ENCODE peak calls at places on chromosomes 7 and 10, in five cellular contexts. One of them, this sample, is unnamed.

GRCh38 chr10:129031233-129032150 is 435.5 kb upstream of the MGMT start:
- DNase-seq in IMR-90: peak; percentile 12
- DNase-seq in mesenchymal stem cell: peak; percentile 38
- DNase-seq in H1: peak; percentile 80
- DNase-seq in neuronal stem cell: peak; percentile 54
- DNase-seq in this sample: peak; percentile 74

GRCh38 chr10:91354166-91354565 is 56.0 kb upstream of the HECTD2 start:
- DNase-seq in H1: no peak
- DNase-seq in IMR-90: no peak
- DNase-seq in neuronal stem cell: no peak
- DNase-seq in mesenchymal stem cell: no peak
- DNase-seq in this sample: no peak

GRCh38 chr7:99451936-99452335 is 13.2 kb downstream of the CPSF4 start:
- DNase-seq in IMR-90: no peak
- DNase-seq in H1: no peak
- DNase-seq in mesenchymal stem cell: no peak
- DNase-seq in neuronal stem cell: no peak
- DNase-seq in this sample: no peak

GRCh38 chr10:122186822-122187810 is 84.0 kb upstream of the BTBD16 start:
- DNase-seq in neuronal stem cell: no peak
- DNase-seq in IMR-90: peak; percentile 34
- DNase-seq in mesenchymal stem cell: no peak
- DNase-seq in H1: no peak
- DNase-seq in this sample: no peak

GRCh38 chr7:47804767-47805545 is 143.3 kb downstream of the PKD1L1 start:
- DNase-seq in H1: no peak
- DNase-seq in mesenchymal stem cell: no peak
- DNase-seq in IMR-90: peak; percentile 75
- DNase-seq in neuronal stem cell: no peak
- DNase-seq in this sample: no peak

GRCh38 chr10:118799779-118800178 is 45.0 kb upstream of the CACUL1 start:
- DNase-seq in H1: no peak
- DNase-seq in neuronal stem cell: no peak
- DNase-seq in mesenchymal stem cell: peak; percentile 8
- DNase-seq in IMR-90: peak; percentile 23
- DNase-seq in this sample: no peak

GRCh38 chr10:29915116-29915785 is 144.1 kb downstream of the JCAD start:
- DNase-seq in mesenchymal stem cell: peak; percentile 13
- DNase-seq in H1: no peak
- DNase-seq in neuronal stem cell: no peak
- DNase-seq in IMR-90: no peak
- DNase-seq in this sample: no peak

GRCh38 chr10:94292448-94293118 is 70.2 kb downstream of the NOC3L start:
- DNase-seq in mesenchymal stem cell: peak; percentile 15
- DNase-seq in IMR-90: peak; percentile 73
- DNase-seq in neuronal stem cell: no peak
- DNase-seq in H1: no peak
- DNase-seq in this sample: no peak

GRCh38 chr10:37860494-37861190 is 3.2 kb upstream of the ZNF248 start:
- DNase-seq in IMR-90: peak; percentile 82
- DNase-seq in H1: no peak
- DNase-seq in mesenchymal stem cell: peak; percentile 44
- DNase-seq in neuronal stem cell: no peak
- DNase-seq in this sample: no peak

GRCh38 chr10:50972591-50972990 is 87.2 kb upstream of the A1CF start:
- DNase-seq in mesenchymal stem cell: no peak
- DNase-seq in H1: no peak
- DNase-seq in neuronal stem cell: no peak
- DNase-seq in IMR-90: no peak
- DNase-seq in this sample: no peak

GRCh38 chr7:107917770-107918651 is 27.0 kb downstream of the DLD start:
- DNase-seq in H1: no peak
- DNase-seq in neuronal stem cell: no peak
- DNase-seq in mesenchymal stem cell: no peak
- DNase-seq in IMR-90: no peak
- DNase-seq in this sample: no peak

GRCh38 chr10:109957092-109957797 is 33.9 kb upstream of the XPNPEP1 start:
- DNase-seq in mesenchymal stem cell: no peak
- DNase-seq in H1: no peak
- DNase-seq in neuronal stem cell: no peak
- DNase-seq in IMR-90: no peak
- DNase-seq in this sample: no peak

GRCh38 chr10:122568551-122568950 is 8.0 kb downstream of the DMBT1 start:
- DNase-seq in neuronal stem cell: no peak
- DNase-seq in IMR-90: no peak
- DNase-seq in mesenchymal stem cell: no peak
- DNase-seq in H1: no peak
- DNase-seq in this sample: no peak

GRCh38 chr10:80200259-80200658 is 5.1 kb downstream of the ANXA11 start:
- DNase-seq in mesenchymal stem cell: no peak
- DNase-seq in H1: no peak
- DNase-seq in neuronal stem cell: no peak
- DNase-seq in IMR-90: no peak
- DNase-seq in this sample: no peak

GRCh38 chr7:23298141-23298851 is 843 bp upstream of the MALSU1 start:
- DNase-seq in IMR-90: peak; percentile 72
- DNase-seq in mesenchymal stem cell: no peak
- DNase-seq in neuronal stem cell: no peak
- DNase-seq in H1: no peak
- DNase-seq in this sample: no peak

GRCh38 chr7:50531401-50531906 is 33.8 kb downstream of the DDC start:
- DNase-seq in IMR-90: peak; percentile 21
- DNase-seq in H1: no peak
- DNase-seq in mesenchymal stem cell: no peak
- DNase-seq in neuronal stem cell: no peak
- DNase-seq in this sample: peak; percentile 89

GRCh38 chr10:91412688-91413087 is 2.5 kb downstream of the HECTD2 start:
- DNase-seq in mesenchymal stem cell: no peak
- DNase-seq in neuronal stem cell: no peak
- DNase-seq in H1: no peak
- DNase-seq in IMR-90: no peak
- DNase-seq in this sample: peak; percentile 67

GRCh38 chr7:7820939-7821338 is 102.5 kb upstream of the RPA3 start:
- DNase-seq in neuronal stem cell: no peak
- DNase-seq in H1: no peak
- DNase-seq in mesenchymal stem cell: no peak
- DNase-seq in IMR-90: no peak
- DNase-seq in this sample: peak; percentile 26

GRCh38 chr7:128053023-128053422 is 21.8 kb upstream of the LRRC4 start:
- DNase-seq in neuronal stem cell: no peak
- DNase-seq in IMR-90: peak; percentile 49
- DNase-seq in H1: no peak
- DNase-seq in mesenchymal stem cell: peak; percentile 41
- DNase-seq in this sample: no peak

GRCh38 chr7:18040196-18040595 is 12.6 kb upstream of the PRPS1L1 start:
- DNase-seq in neuronal stem cell: no peak
- DNase-seq in IMR-90: peak; percentile 90
- DNase-seq in mesenchymal stem cell: peak; percentile 63
- DNase-seq in H1: no peak
- DNase-seq in this sample: no peak

GRCh38 chr10:50605280-50606270 is 18.2 kb downstream of the SGMS1 start:
- DNase-seq in mesenchymal stem cell: peak; percentile 76
- DNase-seq in neuronal stem cell: no peak
- DNase-seq in H1: no peak
- DNase-seq in IMR-90: peak; percentile 98
- DNase-seq in this sample: no peak

GRCh38 chr7:148264933-148265557 is 325.5 kb upstream of the C7orf33 start:
- DNase-seq in H1: no peak
- DNase-seq in mesenchymal stem cell: peak; percentile 26
- DNase-seq in IMR-90: peak; percentile 13
- DNase-seq in neuronal stem cell: no peak
- DNase-seq in this sample: peak; percentile 83

GRCh38 chr10:110568055-110568735 is 700 bp downstream of the SMC3 start:
- DNase-seq in mesenchymal stem cell: peak; percentile 46
- DNase-seq in neuronal stem cell: no peak
- DNase-seq in IMR-90: no peak
- DNase-seq in H1: no peak
- DNase-seq in this sample: peak; percentile 69

GRCh38 chr10:71933651-71934050 is 30.5 kb upstream of the CHST3 start:
- DNase-seq in IMR-90: no peak
- DNase-seq in neuronal stem cell: no peak
- DNase-seq in H1: no peak
- DNase-seq in mesenchymal stem cell: no peak
- DNase-seq in this sample: no peak

GRCh38 chr7:300048-300447 is 10.1 kb downstream of the FOXL3 start:
- DNase-seq in IMR-90: no peak
- DNase-seq in mesenchymal stem cell: no peak
- DNase-seq in neuronal stem cell: no peak
- DNase-seq in H1: no peak
- DNase-seq in this sample: no peak

GRCh38 chr7:299169-299568 is 9.2 kb downstream of the FOXL3 start:
- DNase-seq in neuronal stem cell: no peak
- DNase-seq in IMR-90: no peak
- DNase-seq in H1: peak; percentile 36
- DNase-seq in mesenchymal stem cell: no peak
- DNase-seq in this sample: no peak

GRCh38 chr7:299628-300027 is 9.7 kb downstream of the FOXL3 start:
- DNase-seq in neuronal stem cell: no peak
- DNase-seq in IMR-90: no peak
- DNase-seq in mesenchymal stem cell: no peak
- DNase-seq in H1: no peak
- DNase-seq in this sample: no peak

GRCh38 chr7:301291-302053 is 11.5 kb downstream of the FOXL3 start:
- DNase-seq in IMR-90: no peak
- DNase-seq in H1: no peak
- DNase-seq in neuronal stem cell: no peak
- DNase-seq in mesenchymal stem cell: no peak
- DNase-seq in this sample: no peak

DNA sequence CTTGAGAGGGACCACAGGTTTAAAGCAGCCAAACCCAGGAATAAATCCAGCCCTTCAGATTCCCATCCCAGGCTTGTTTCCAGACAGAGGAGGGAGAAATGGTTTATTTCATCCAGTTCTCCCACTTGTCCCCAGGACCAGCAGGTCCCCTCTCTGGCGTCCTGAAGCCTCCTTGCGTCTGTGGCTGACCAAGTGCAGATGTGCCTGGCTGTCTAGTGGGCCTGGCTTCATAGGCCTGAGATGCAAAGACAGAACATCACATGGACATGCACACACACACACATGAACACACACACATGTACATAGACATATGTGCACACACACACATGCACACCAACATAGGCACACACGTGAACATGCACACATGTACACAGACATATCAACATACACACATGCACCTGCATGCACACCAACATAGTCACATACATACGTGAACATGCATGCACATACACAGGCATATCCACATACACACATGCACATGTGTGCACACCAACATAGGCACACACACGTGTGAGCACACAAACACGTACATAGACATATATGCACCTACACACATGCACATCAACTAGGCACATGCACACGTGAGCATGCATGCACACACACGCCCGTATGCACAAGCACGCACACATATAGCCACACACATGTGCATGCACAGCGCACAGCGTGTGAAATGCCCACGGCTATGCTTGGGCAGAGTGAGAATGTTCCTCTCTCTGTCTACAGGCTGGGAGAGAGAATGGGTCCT is 10.7 kb downstream of the FOXL3 start:
- DNase-seq in neuronal stem cell: no peak
- DNase-seq in IMR-90: no peak
- DNase-seq in mesenchymal stem cell: no peak
- DNase-seq in H1: no peak
- DNase-seq in this sample: no peak
- H3K23ac ChIP-seq in neuronal stem cell: peak overlapping the region; percentile 32
- H3K23ac ChIP-seq in IMR-90: no peak overlapping the region
- H3K23ac ChIP-seq in mesenchymal stem cell: no peak overlapping the region
- H3K23ac ChIP-seq in H1: no peak overlapping the region
- H3K23ac ChIP-seq in this sample: no peak overlapping the region

DNA sequence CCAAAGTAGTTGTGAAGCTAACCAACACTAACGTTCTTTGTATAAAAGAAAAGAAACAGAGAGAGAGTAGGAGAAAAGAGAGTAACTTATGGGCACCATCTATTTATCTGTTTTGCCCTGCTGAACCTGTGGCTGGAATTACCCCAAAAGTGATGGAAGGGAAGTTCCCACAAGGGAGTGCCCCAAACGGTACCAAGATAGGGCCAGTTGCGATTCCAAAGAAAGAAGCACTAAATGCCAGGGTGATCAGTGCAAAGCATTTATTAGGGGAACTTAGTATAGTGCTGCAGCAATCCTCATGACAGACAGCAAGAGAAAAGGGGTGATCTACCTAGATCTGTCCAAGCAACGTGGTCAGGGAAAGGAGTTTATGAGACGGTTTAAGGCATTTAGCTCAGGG is 190.2 kb downstream of the SORCS3 start:
- DNase-seq in IMR-90: no peak
- DNase-seq in H1: no peak
- DNase-seq in mesenchymal stem cell: no peak
- DNase-seq in neuronal stem cell: no peak
- DNase-seq in this sample: no peak
- H3K4me3 ChIP-seq in IMR-90: no peak overlapping the region
- H3K4me3 ChIP-seq in H1: no peak overlapping the region
- H3K4me3 ChIP-seq in mesenchymal stem cell: no peak overlapping the region
- H3K4me3 ChIP-seq in neuronal stem cell: no peak overlapping the region
- H3K4me3 ChIP-seq in this sample: no peak overlapping the region

GRCh38 chr7:158314394-158314793 is 273.2 kb downstream of the PTPRN2 start:
- DNase-seq in neuronal stem cell: no peak
- DNase-seq in mesenchymal stem cell: no peak
- DNase-seq in H1: peak; percentile 27
- DNase-seq in IMR-90: no peak
- DNase-seq in this sample: no peak

GRCh38 chr7:158315326-158315725 is 272.3 kb downstream of the PTPRN2 start:
- DNase-seq in IMR-90: no peak
- DNase-seq in neuronal stem cell: no peak
- DNase-seq in H1: no peak
- DNase-seq in mesenchymal stem cell: no peak
- DNase-seq in this sample: no peak

GRCh38 chr7:158317238-158318205 is 270.1 kb downstream of the PTPRN2 start:
- DNase-seq in H1: peak; percentile 86
- DNase-seq in IMR-90: no peak
- DNase-seq in neuronal stem cell: peak; percentile 83
- DNase-seq in mesenchymal stem cell: no peak
- DNase-seq in this sample: peak; percentile 82

GRCh38 chr7:158316466-158317031 is 271.1 kb downstream of the PTPRN2 start:
- DNase-seq in IMR-90: no peak
- DNase-seq in neuronal stem cell: no peak
- DNase-seq in H1: peak; percentile 57
- DNase-seq in mesenchymal stem cell: no peak
- DNase-seq in this sample: no peak

DNA sequence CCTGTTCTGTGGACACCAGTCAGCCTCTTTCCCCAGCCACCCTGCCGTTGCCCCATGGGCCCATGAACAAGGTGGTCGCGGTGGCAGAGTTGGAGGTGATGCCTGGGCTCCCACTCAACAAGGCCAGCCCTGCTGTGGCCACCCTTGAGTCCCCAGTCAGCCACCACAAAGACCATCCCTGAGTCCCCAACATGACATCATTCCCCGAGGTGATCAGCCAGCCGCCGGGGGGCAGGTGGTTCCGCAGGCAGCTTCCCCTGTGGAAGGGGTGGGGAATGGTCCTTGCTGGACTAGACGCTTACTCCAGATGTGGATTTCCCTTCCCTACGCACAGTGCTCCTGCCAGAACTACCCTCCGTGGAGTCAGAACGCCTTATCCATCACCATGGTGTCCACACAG is 271.7 kb downstream of the PTPRN2 start:
- DNase-seq in mesenchymal stem cell: no peak
- DNase-seq in H1: no peak
- DNase-seq in IMR-90: no peak
- DNase-seq in neuronal stem cell: no peak
- DNase-seq in this sample: no peak
- H3K23ac ChIP-seq in mesenchymal stem cell: no peak overlapping the region
- H3K23ac ChIP-seq in H1: no peak overlapping the region
- H3K23ac ChIP-seq in IMR-90: no peak overlapping the region
- H3K23ac ChIP-seq in neuronal stem cell: no peak overlapping the region
- H3K23ac ChIP-seq in this sample: no peak overlapping the region

GRCh38 chr7:43004076-43004475 is 71.9 kb downstream of the MRPL32 start:
- DNase-seq in IMR-90: no peak
- DNase-seq in mesenchymal stem cell: peak; percentile 14
- DNase-seq in neuronal stem cell: no peak
- DNase-seq in H1: no peak
- DNase-seq in this sample: no peak
- H3K4me3 ChIP-seq in IMR-90: no peak overlapping the region
- H3K4me3 ChIP-seq in mesenchymal stem cell: no peak overlapping the region
- H3K4me3 ChIP-seq in neuronal stem cell: no peak overlapping the region
- H3K4me3 ChIP-seq in H1: no peak overlapping the region
- H3K4me3 ChIP-seq in this sample: no peak overlapping the region